ENCODE peak calls at places on chromosomes 16 and 17, in nine cellular contexts. Y is neural progenitor cell; A is vagina; J is CD8-positive, alpha-beta memory T cell; L is tibial artery; I is ascending aorta; G is cardiac muscle cell; F is left lung; D is fibroblast of lung. V is an unnamed sample. For H3K27me3 and H3K4me1, the result is how much of the 10 kb centered on the place peaks cover.

GRCh38 chr16:87459833-87460232 is 33.0 kb downstream of the ZCCHC14 start:
- DNase-seq in G (no peak), I (no peak), Y (no peak), A (no peak), D (no peak), L (no peak), J (no peak), F (no peak), V (no peak)

GRCh38 chr17:19248923-19249574 is 11.9 kb downstream of the EPN2 start:
- DNase-seq in G (peak), Y (no peak), F (peak), L (peak), D (peak), J (no peak), I (no peak), A (no peak), V (no peak)

GRCh38 chr17:3695723-3696411 is at the start of gene P2RX5:
- DNase-seq in F (no peak), I (no peak), G (peak), Y (peak), A (no peak), J (peak), D (peak), L (peak), V (no peak)

GRCh38 chr17:57607553-57608120 is 137.5 kb downstream of the CCDC182 start:
- DNase-seq in J (no peak), A (no peak), G (no peak), Y (no peak), D (no peak), I (no peak), L (peak), F (no peak), V (no peak)

GRCh38 chr17:52148288-52148968 is 10.1 kb downstream of the CA10 start:
- DNase-seq in F (no peak), J (no peak), D (no peak), L (no peak), I (no peak), G (no peak), A (no peak), Y (no peak), V (no peak)

GRCh38 chr17:36001862-36002603 is 680 bp upstream of the CCL15 start:
- DNase-seq in G (no peak), A (no peak), J (no peak), I (no peak), F (peak), L (no peak), D (no peak), Y (peak), V (no peak)

GRCh38 chr17:48529191-48529979 is 1.4 kb downstream of the HOXB1 start:
- DNase-seq in D (no peak), J (no peak), Y (no peak), F (no peak), A (no peak), G (no peak), I (no peak), L (no peak), V (no peak)

GRCh38 chr17:39629894-39630293 is 3.1 kb downstream of the PPP1R1B start:
- DNase-seq in I (no peak), L (no peak), J (no peak), D (no peak), G (peak), A (no peak), Y (no peak), F (no peak), V (no peak)

GRCh38 chr17:7175363-7175733 is 3.8 kb downstream of the ASGR1 start:
- DNase-seq in J (no peak), L (no peak), D (no peak), A (no peak), F (no peak), Y (no peak), G (no peak), I (no peak), V (no peak)

GRCh38 chr16:66551362-66551761 is 1.0 kb upstream of the CKLF start:
- DNase-seq in Y (peak), I (peak), D (peak), F (peak), J (peak), G (no peak), L (no peak), A (no peak), V (peak)

GRCh38 chr17:16027708-16028584 is 28.3 kb downstream of the TTC19 start:
- DNase-seq in Y (no peak), L (no peak), G (peak), A (no peak), F (no peak), I (no peak), J (peak), D (peak), V (no peak)

GRCh38 chr17:73430848-73431247 is 119.0 kb upstream of the CDC42EP4 start:
- DNase-seq in J (no peak), Y (no peak), L (no peak), F (no peak), G (peak), A (no peak), D (peak), I (no peak), V (no peak)

GRCh38 chr17:83161298-83162034 is 82.1 kb downstream of the METRNL start:
- DNase-seq in F (peak), L (peak), D (peak), A (peak), J (no peak), Y (no peak), G (peak), I (no peak), V (no peak)

GRCh38 chr16:19166500-19166899 is 1.5 kb upstream of the SYT17 start:
- DNase-seq in G (no peak), A (no peak), Y (no peak), D (no peak), F (peak), L (no peak), I (no peak), J (no peak), V (no peak)

GRCh38 chr17:58303981-58304734 is 23.4 kb upstream of the MPO start:
- DNase-seq in D (peak), G (peak), Y (peak), L (no peak), F (no peak), A (no peak), I (no peak), J (peak), V (peak)

GRCh38 chr16:71542377-71542776 is 16.2 kb downstream of the CHST4 start:
- DNase-seq in D (no peak), Y (peak), A (no peak), L (no peak), I (no peak), J (peak), F (peak), G (peak), V (no peak)

GRCh38 chr17:40224707-40225092 is 5.6 kb downstream of the WIPF2 start:
- DNase-seq in G (peak), L (peak), D (peak), J (no peak), I (no peak), F (peak), Y (no peak), A (no peak), V (no peak)

GRCh38 chr17:76271669-76272540 is 6.8 kb downstream of the UBALD2 start:
- DNase-seq in D (no peak), J (peak), A (no peak), F (no peak), I (no peak), G (peak), L (no peak), Y (no peak), V (peak)

GRCh38 chr17:15364615-15365014 is 23.2 kb upstream of the TEKT3 start:
- DNase-seq in D (no peak), J (no peak), L (peak), F (no peak), G (no peak), I (no peak), A (no peak), Y (no peak), V (no peak)

GRCh38 chr16:82440336-82440735 is 186.4 kb upstream of the CDH13 start:
- DNase-seq in I (no peak), G (no peak), D (no peak), L (no peak), F (no peak), J (no peak), A (no peak), Y (peak), V (no peak)

GRCh38 chr16:278863-279366 is 1.5 kb upstream of the ARHGDIG start:
- DNase-seq in A (no peak), D (peak), J (no peak), G (peak), L (no peak), F (no peak), Y (peak), I (no peak), V (peak)

GRCh38 chr17:75614006-75614405 is 19.2 kb upstream of the SMIM5 start:
- DNase-seq in A (no peak), Y (peak), G (no peak), J (no peak), F (no peak), I (no peak), D (no peak), L (no peak), V (no peak)

GRCh38 chr17:46108550-46109110 is 84.6 kb downstream of the KANSL1 start:
- DNase-seq in F (no peak), Y (no peak), I (no peak), G (no peak), A (no peak), J (no peak), D (no peak), L (no peak), V (no peak)

GRCh38 chr17:44775136-44775837 is 16.5 kb downstream of the ADAM11 start:
- DNase-seq in J (peak), F (peak), L (peak), G (peak), A (no peak), D (peak), Y (peak), I (peak), V (peak)

GRCh38 chr16:61131447-61131846 is 904.8 kb downstream of the CDH8 start:
- DNase-seq in Y (no peak), L (no peak), D (no peak), I (no peak), J (no peak), G (no peak), F (no peak), A (no peak), V (no peak)

GRCh38 chr17:72152392-72152727 is 31.5 kb downstream of the SOX9 start:
- DNase-seq in J (no peak), A (no peak), D (peak), I (no peak), Y (no peak), L (no peak), F (no peak), G (peak), V (no peak)
- H3K27me3 ChIP-seq in J (under half), A (under half), D (under half), I (under half), Y (under half), L (under half), F (under half), G (under half), V (under half)

GRCh38 chr17:64377769-64378282 is 12.8 kb downstream of the PECAM1 start:
- DNase-seq in A (no peak), D (peak), F (no peak), Y (no peak), L (peak), I (no peak), G (peak), J (no peak), V (no peak)
- H3K27ac ChIP-seq in A (no peak), D (no peak), F (peak), Y (no peak), L (no peak), I (no peak), G (no peak), J (no peak), V (no peak)

GRCh38 chr17:77433385-77434135 is 292.8 kb downstream of the SEC14L1 start:
- DNase-seq in G (peak), D (peak), Y (no peak), I (no peak), L (no peak), A (no peak), J (peak), F (no peak), V (no peak)

GRCh38 chr17:77435272-77436057 is 294.7 kb downstream of the SEC14L1 start:
- DNase-seq in J (peak), F (no peak), L (no peak), Y (peak), D (no peak), I (no peak), G (no peak), A (no peak), V (no peak)

GRCh38 chr17:77436058-77436442 is 295.3 kb downstream of the SEC14L1 start:
- DNase-seq in Y (peak), A (no peak), L (no peak), D (peak), J (no peak), I (no peak), F (no peak), G (peak), V (no peak)

GRCh38 chr17:77432791-77433190 is 292.0 kb downstream of the SEC14L1 start:
- DNase-seq in G (no peak), F (no peak), L (no peak), J (no peak), A (no peak), D (no peak), Y (peak), I (no peak), V (no peak)

GRCh38 chr17:77434136-77435114 is 293.7 kb downstream of the SEC14L1 start:
- DNase-seq in L (no peak), J (no peak), D (no peak), Y (no peak), I (no peak), A (no peak), G (no peak), F (no peak), V (no peak)
- H3K4me1 ChIP-seq in L (under half), J (half or more), D (half or more), Y (half or more), I (under half), A (half or more), G (half or more), F (half or more), V (half or more)

DNA sequence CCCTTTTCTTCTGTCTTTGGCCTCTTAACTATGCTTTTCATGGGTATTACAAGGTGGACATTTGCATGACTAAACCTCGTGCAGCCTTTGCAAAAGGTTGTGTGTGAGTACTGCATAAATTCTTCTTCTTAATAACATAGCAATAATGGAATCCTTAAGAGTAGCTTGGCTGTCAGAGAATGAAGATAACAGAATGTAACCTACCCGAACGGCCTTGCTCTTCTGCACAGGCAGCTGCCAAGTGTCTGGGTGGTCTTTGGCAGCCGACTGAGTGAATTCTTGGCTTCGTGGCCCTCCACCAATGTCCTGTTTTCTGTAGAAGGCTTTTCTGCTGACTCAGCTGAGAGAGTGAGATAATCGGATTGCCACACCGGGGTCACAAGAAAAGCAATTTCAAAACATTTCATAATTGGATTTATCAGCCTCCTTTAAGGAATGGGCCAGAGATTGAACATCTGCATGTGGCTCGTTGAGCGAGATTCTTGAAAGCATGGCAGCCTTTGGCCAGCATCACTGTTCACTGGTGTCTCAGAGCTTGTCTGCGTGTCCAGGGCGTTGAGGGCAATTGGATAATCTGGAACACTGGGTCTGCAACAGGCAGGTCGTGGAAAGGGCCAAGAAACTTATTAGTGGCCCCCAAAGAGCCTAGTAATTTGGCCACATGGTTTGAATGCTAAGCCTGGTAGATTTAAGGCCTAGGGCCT is 13.5 kb downstream of the IRF8 start:
- DNase-seq in Y (peak), D (peak), F (no peak), G (peak), L (no peak), A (no peak), I (no peak), J (no peak), V (no peak)
- H3K27me3 ChIP-seq in Y (under half), D (under half), F (under half), G (under half), L (under half), A (under half), I (under half), J (under half), V (under half)

V was measured in effector memory CD4-positive, alpha-beta T cell.